ENCODE peak calls at places on chromosomes 7 and 10, in nine cellular contexts. L, G, N, R, T, Q, X, D and H are unnamed samples.

GRCh38 chr10:79007843-79008319 is 60.9 kb upstream of the ZMIZ1 start:
- DNase-seq in R (no peak), T (no peak), G (no peak), L (no peak), X (no peak), D (peak), N (no peak), Q (no peak), H (no peak)

GRCh38 chr10:62805139-62806092 is 896 bp downstream of the ADO start:
- DNase-seq in L (peak), Q (peak), D (peak), R (no peak), N (peak), G (peak), T (no peak), X (peak), H (peak)

GRCh38 chr7:151309306-151309705 is 32.3 kb upstream of the NUB1 start:
- DNase-seq in Q (no peak), D (peak), X (no peak), L (peak), N (no peak), R (no peak), T (peak), G (no peak), H (peak)

GRCh38 chr10:71727429-71728217 is 8.0 kb upstream of the C10orf105 start:
- DNase-seq in N (peak), Q (no peak), G (peak), X (peak), L (no peak), R (peak), T (no peak), D (peak), H (peak)

GRCh38 chr7:94698275-94698674 is 42.3 kb upstream of the SGCE start:
- DNase-seq in T (peak), L (peak), R (no peak), Q (no peak), G (peak), N (no peak), D (peak), X (no peak), H (peak)

GRCh38 chr10:18340496-18341051 is 200.3 kb downstream of the CACNB2 start:
- DNase-seq in R (no peak), G (no peak), L (peak), N (no peak), X (no peak), D (peak), Q (no peak), T (no peak), H (peak)

GRCh38 chr10:7301039-7301768 is 109.6 kb downstream of the SFMBT2 start:
- DNase-seq in L (no peak), T (no peak), Q (peak), X (no peak), D (no peak), N (no peak), G (no peak), R (no peak), H (no peak)

GRCh38 chr7:74344128-74344496 is 54.9 kb downstream of the CLIP2 start:
- DNase-seq in L (peak), T (no peak), N (no peak), R (no peak), D (peak), Q (no peak), X (no peak), G (peak), H (peak)

GRCh38 chr7:80244206-80244956 is 109.8 kb downstream of the GNAI1 start:
- DNase-seq in L (no peak), N (no peak), T (no peak), R (no peak), X (no peak), G (no peak), D (peak), Q (no peak), H (no peak)

GRCh38 chr7:92614586-92615237 is 24.5 kb upstream of the FAM133B start:
- DNase-seq in D (peak), N (no peak), R (no peak), L (no peak), T (no peak), Q (no peak), X (no peak), G (no peak), H (no peak)

GRCh38 chr10:24008164-24009066 is 200.5 kb upstream of the KIAA1217 start:
- DNase-seq in T (no peak), D (peak), N (no peak), L (peak), R (no peak), G (no peak), Q (no peak), X (no peak), H (peak)

GRCh38 chr7:50649259-50649885 is 84.2 kb upstream of the DDC start:
- DNase-seq in R (no peak), X (no peak), N (no peak), G (no peak), D (no peak), L (no peak), Q (no peak), T (no peak), H (no peak)

GRCh38 chr10:79116801-79117723 is 48.3 kb downstream of the ZMIZ1 start:
- DNase-seq in X (no peak), T (no peak), N (no peak), L (no peak), R (no peak), D (peak), Q (no peak), G (no peak), H (peak)

GRCh38 chr7:81285142-81285871 is 366.5 kb upstream of the SEMA3C start:
- DNase-seq in R (no peak), X (no peak), G (peak), T (peak), D (peak), N (no peak), Q (no peak), L (peak), H (peak)

GRCh38 chr10:116670706-116671105 is 50.0 kb downstream of the PNLIPRP2 start:
- DNase-seq in T (no peak), N (no peak), D (no peak), Q (no peak), X (no peak), G (no peak), R (no peak), L (no peak), H (no peak)

GRCh38 chr7:100859856-100860255 is 7.3 kb upstream of the TRIP6 start:
- DNase-seq in X (no peak), N (no peak), L (no peak), T (no peak), D (no peak), G (no peak), Q (no peak), R (no peak), H (no peak)

GRCh38 chr10:12067336-12067735 is 1.4 kb upstream of the DHTKD1 start:
- DNase-seq in X (no peak), N (no peak), R (no peak), Q (no peak), D (peak), L (peak), G (peak), T (peak), H (peak)

GRCh38 chr10:75099952-75100763 is 11.3 kb upstream of the SAMD8 start:
- DNase-seq in R (peak), X (peak), G (peak), D (peak), Q (peak), L (peak), T (no peak), N (peak), H (peak)

GRCh38 chr10:71088054-71088453 is 124.3 kb upstream of the UNC5B start:
- DNase-seq in L (no peak), N (no peak), R (no peak), Q (no peak), G (no peak), X (no peak), T (no peak), D (no peak), H (peak)